ENCODE peak calls at places on chromosomes 7 and 10, in nine cellular contexts. Y, X, F, Z, A, W, H, G and N are unnamed samples.

GRCh38 chr10:102997998-102998397 is 79.9 kb downstream of the CNNM2 start:
- DNase-seq in W (no peak), Y (peak; percentile 78), G (no peak), F (no peak), X (no peak), Z (no peak), A (no peak), H (no peak), N (no peak)

GRCh38 chr10:16597656-16598055 is 76.0 kb upstream of the C1QL3 start:
- DNase-seq in Z (no peak), W (no peak), Y (no peak), F (no peak), X (no peak), G (no peak), H (no peak), A (no peak), N (no peak)

GRCh38 chr7:16921151-16921550 is 39.4 kb upstream of the AGR3 start:
- DNase-seq in H (no peak), Z (no peak), Y (peak; percentile 1), X (no peak), W (no peak), G (no peak), A (no peak), F (no peak), N (no peak)

GRCh38 chr10:98457762-98458161 is 11.0 kb upstream of the HPS1 start:
- DNase-seq in G (no peak), W (no peak), X (no peak), Z (no peak), F (no peak), Y (no peak), A (no peak), H (no peak), N (no peak)

GRCh38 chr7:143492043-143492471 is 14.4 kb downstream of the TAS2R41 start:
- DNase-seq in A (no peak), X (no peak), Z (no peak), G (no peak), H (peak; percentile 60), W (no peak), F (no peak), Y (peak; percentile 70), N (no peak)

GRCh38 chr7:102028206-102028826 is 210.9 kb downstream of the CUX1 start:
- DNase-seq in Z (no peak), X (no peak), G (no peak), Y (no peak), H (no peak), A (no peak), W (no peak), F (no peak), N (no peak)

GRCh38 chr10:26959841-26960240 is 99.1 kb upstream of the ABI1 start:
- DNase-seq in F (no peak), W (no peak), H (no peak), Z (no peak), A (no peak), G (no peak), Y (no peak), X (no peak), N (no peak)

GRCh38 chr10:131961047-131961776 is 20.5 kb downstream of the BNIP3 start:
- DNase-seq in Z (no peak), X (no peak), G (no peak), F (no peak), Y (no peak), W (no peak), A (no peak), H (no peak), N (no peak)

GRCh38 chr7:2734761-2735571 is 47.0 kb downstream of the AMZ1 start:
- DNase-seq in Z (peak; percentile 65), A (peak; percentile 60), H (no peak), W (peak; percentile 47), X (peak; percentile 72), F (no peak), G (peak; percentile 26), Y (no peak), N (no peak)

GRCh38 chr10:52906046-52906445 is 133.5 kb upstream of the MBL2 start:
- DNase-seq in Z (no peak), W (no peak), F (no peak), A (no peak), G (no peak), Y (no peak), X (no peak), H (no peak), N (no peak)

GRCh38 chr7:7498881-7499280 is 36.8 kb downstream of the COL28A1 start:
- DNase-seq in Y (no peak), F (no peak), A (no peak), Z (no peak), H (no peak), G (no peak), W (no peak), X (no peak), N (no peak)

GRCh38 chr7:140165422-140165821 is 11.4 kb downstream of the KDM7A start:
- DNase-seq in A (no peak), X (no peak), H (peak; percentile 76), W (no peak), F (peak; percentile 80), G (no peak), Y (peak; percentile 44), Z (no peak), N (no peak)

GRCh38 chr10:36725581-36726520 is 399.5 kb upstream of the ANKRD30A start:
- DNase-seq in A (no peak), X (no peak), Y (no peak), Z (peak; percentile 50), W (no peak), F (peak; percentile 54), H (peak; percentile 69), G (no peak), N (peak; percentile 83)

GRCh38 chr10:122341141-122341810 is 33.2 kb upstream of the PLEKHA1 start:
- DNase-seq in H (no peak), G (no peak), F (no peak), A (peak; percentile 36), X (no peak), Y (no peak), W (no peak), Z (peak; percentile 70), N (peak; percentile 67)

GRCh38 chr10:62527019-62527827 is 153.1 kb downstream of the ZNF365 start:
- DNase-seq in W (no peak), G (no peak), F (no peak), Y (no peak), H (no peak), Z (no peak), X (no peak), A (no peak), N (no peak)

GRCh38 chr7:92621026-92621540 is 30.9 kb upstream of the FAM133B start:
- DNase-seq in Z (peak; percentile 71), F (peak; percentile 80), H (peak; percentile 97), X (no peak), G (peak; percentile 55), W (peak; percentile 30), Y (peak; percentile 75), A (peak; percentile 28), N (peak; percentile 55)

GRCh38 chr10:123272171-123272570 is 118.0 kb downstream of the BUB3 start:
- DNase-seq in H (no peak), F (no peak), G (no peak), W (no peak), Y (no peak), X (no peak), Z (no peak), A (no peak), N (no peak)

GRCh38 chr10:30862486-30862885 is 169.2 kb downstream of the ZNF438 start:
- DNase-seq in W (no peak), X (no peak), F (no peak), Y (peak; percentile 70), G (no peak), Z (no peak), A (no peak), H (peak; percentile 92), N (no peak)

GRCh38 chr7:5693529-5693928 is 87.9 kb downstream of the RNF216 start:
- DNase-seq in Y (peak; percentile 88), Z (peak; percentile 58), A (no peak), W (peak; percentile 54), F (no peak), X (no peak), G (no peak), H (peak; percentile 64), N (peak; percentile 82)

GRCh38 chr7:90896458-90896857 is 300.3 kb downstream of the CDK14 start:
- DNase-seq in H (no peak), X (no peak), Z (no peak), A (no peak), Y (no peak), G (no peak), F (no peak), W (no peak), N (no peak)

GRCh38 chr7:44565795-44566559 is 7.7 kb downstream of the DDX56 start:
- DNase-seq in Z (no peak), X (no peak), G (no peak), H (no peak), Y (no peak), W (no peak), F (no peak), A (no peak), N (no peak)
- TF ChIP-seq CTCF in Z (no peak), X (no peak), G (peak; percentile 21), H (no peak), Y (peak; percentile 24), W (no peak), F (no peak), A (no peak), N (no peak)

GRCh38 chr10:104834580-104834979 is 193.5 kb downstream of the SORCS3 start:
- DNase-seq in A (no peak), X (no peak), Y (no peak), G (no peak), F (no peak), H (no peak), Z (no peak), W (no peak), N (no peak)
- H3K27ac ChIP-seq in A (no peak overlapping the region), X (no peak overlapping the region), Y (no peak overlapping the region), G (no peak overlapping the region), F (no peak overlapping the region), H (no peak overlapping the region), Z (no peak overlapping the region), W (no peak overlapping the region), N (no peak overlapping the region)

DNA sequence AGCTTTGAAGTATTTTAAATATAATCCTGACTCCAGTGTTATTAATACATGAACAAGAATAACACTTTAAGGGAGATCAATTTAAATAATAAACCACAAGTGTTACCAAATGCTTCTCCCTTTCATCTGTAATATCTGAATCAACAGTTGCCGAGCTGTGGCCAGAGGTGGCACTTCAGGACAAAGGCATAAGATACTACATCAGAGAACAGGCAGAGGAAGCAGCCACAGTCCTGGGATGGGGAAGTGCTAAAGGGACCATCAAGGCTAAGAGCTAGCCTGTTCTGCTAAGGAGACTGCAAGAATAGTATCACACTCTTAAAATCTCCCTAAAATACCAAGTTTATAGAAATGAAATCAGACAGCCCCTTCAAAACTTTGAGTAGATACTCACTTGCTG is 378.2 kb upstream of the PRKCQ start:
- DNase-seq in H (no peak), F (no peak), X (no peak), Z (no peak), A (no peak), G (no peak), Y (no peak), W (no peak), N (no peak)
- TF ChIP-seq CTCF in H (no peak), F (no peak), X (no peak), Z (no peak), A (no peak), G (no peak), Y (no peak), W (no peak), N (no peak)

DNA sequence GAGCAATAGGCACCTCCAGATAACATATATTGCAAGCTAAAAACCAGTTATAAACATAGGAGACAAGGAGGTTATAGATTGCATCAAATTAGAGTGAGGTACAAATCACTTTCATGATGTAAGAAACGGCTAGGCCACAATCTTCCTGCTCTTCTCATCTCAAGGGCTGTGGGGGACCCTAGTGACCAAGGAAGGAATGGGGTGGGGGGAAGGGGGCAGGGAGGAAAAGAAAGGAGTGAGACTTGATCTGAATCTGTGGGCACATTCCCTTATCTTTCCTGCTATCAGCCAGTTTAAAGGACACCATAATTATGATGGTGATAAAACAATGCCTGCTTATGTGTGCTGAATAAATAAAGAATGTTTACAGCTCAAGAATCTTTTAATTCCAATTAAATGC is 2.5 kb downstream of the SKIDA1 start:
- DNase-seq in Z (no peak), G (no peak), W (no peak), H (no peak), A (no peak), X (no peak), F (no peak), Y (no peak), N (no peak)
- H3K27ac ChIP-seq in Z (no peak overlapping the region), G (no peak overlapping the region), W (no peak overlapping the region), H (no peak overlapping the region), A (peak overlapping the region; percentile 99), X (no peak overlapping the region), F (peak overlapping the region; percentile 89), Y (no peak overlapping the region), N (no peak overlapping the region)